ENCODE peak calls at places on chromosomes 13 and 19, in six cellular contexts. L, Y, N, H, U and E are unnamed samples.

GRCh38 chr19:2412449-2412848 is 14.9 kb downstream of the TIMM13 start:
- DNase-seq in L (no peak), Y (no peak), N (no peak), H (no peak), U (no peak), E (peak)

GRCh38 chr19:48122421-48122820 is 11.8 kb upstream of the PLA2G4C start:
- DNase-seq in L (no peak), Y (no peak), N (no peak), H (no peak), U (no peak), E (no peak)

GRCh38 chr13:32259116-32259515 is 56.0 kb downstream of the ZAR1L start:
- DNase-seq in L (no peak), Y (no peak), N (no peak), H (no peak), U (no peak), E (peak)

GRCh38 chr13:80778302-80778701 is 437.4 kb upstream of the SPRY2 start:
- DNase-seq in L (no peak), Y (no peak), N (no peak), H (no peak), U (no peak), E (no peak)

GRCh38 chr13:39618546-39618945 is 15.6 kb upstream of the LHFPL6 start:
- DNase-seq in L (no peak), Y (no peak), N (no peak), H (no peak), U (no peak), E (no peak)

GRCh38 chr13:98454389-98454881 is 122.5 kb downstream of the STK24 start:
- DNase-seq in L (no peak), Y (no peak), N (peak), H (no peak), U (no peak), E (no peak)

GRCh38 chr13:21671793-21672680 is 1.2 kb downstream of the FGF9 start:
- DNase-seq in L (no peak), Y (no peak), N (no peak), H (no peak), U (no peak), E (peak)

GRCh38 chr13:99916366-99917103 is 55.0 kb downstream of the ZIC5 start:
- DNase-seq in L (no peak), Y (peak), N (peak), H (peak), U (no peak), E (peak)

GRCh38 chr13:67223024-67223423 is 7.1 kb downstream of the PCDH9 start:
- DNase-seq in L (no peak), Y (no peak), N (no peak), H (no peak), U (no peak), E (no peak)

GRCh38 chr13:40813662-40814454 is 24.4 kb downstream of the SLC25A15 start:
- DNase-seq in L (no peak), Y (no peak), N (peak), H (no peak), U (no peak), E (peak)

GRCh38 chr19:29303035-29303706 is 90.2 kb upstream of the UQCRFS1 start:
- DNase-seq in L (no peak), Y (no peak), N (no peak), H (no peak), U (no peak), E (no peak)

GRCh38 chr13:52010890-52011689 is at the start of gene ATP7B:
- DNase-seq in L (no peak), Y (peak), N (no peak), H (peak), U (no peak), E (peak)